ENCODE peak calls at places on chromosomes 11 and 22, in ten cellular contexts. P is adrenal gland, C is lower leg skin, Y is HCT116, L is body of pancreas, D is IMR-90, M is A549, T is thyroid gland, E is H54, I is GM12892. W is an unnamed sample.

GRCh38 chr22:24455039-24455438 is 27.6 kb downstream of the ADORA2A start:
- DNase-seq in P (no peak), C (no peak), Y (no peak), L (no peak), D (no peak), M (no peak), T (no peak), E (no peak), I (no peak), W (no peak)

GRCh38 chr11:118012083-118012669 is 26.0 kb downstream of the IL10RA start:
- DNase-seq in P (peak), C (no peak), Y (no peak), L (no peak), D (peak), M (no peak), T (no peak), E (peak), I (no peak), W (peak)

GRCh38 chr11:62104816-62105610 is 18.8 kb upstream of the INCENP start:
- DNase-seq in P (peak), C (no peak), Y (no peak), L (no peak), D (peak), M (no peak), T (no peak), E (no peak), I (no peak), W (peak)

GRCh38 chr11:47271961-47272661 is 2.2 kb downstream of the MADD start:
- DNase-seq in P (peak), C (no peak), Y (no peak), L (peak), D (no peak), M (no peak), T (no peak), E (no peak), I (no peak), W (peak)

GRCh38 chr11:88434333-88434976 is 96.9 kb upstream of the CTSC start:
- DNase-seq in P (no peak), C (no peak), Y (no peak), L (no peak), D (no peak), M (peak), T (no peak), E (no peak), I (no peak), W (no peak)

GRCh38 chr22:45483918-45484499 is 18.7 kb upstream of the FBLN1 start:
- DNase-seq in P (no peak), C (no peak), Y (no peak), L (no peak), D (no peak), M (no peak), T (no peak), E (no peak), I (no peak), W (no peak)

GRCh38 chr22:32080904-32081303 is 37.8 kb downstream of the SLC5A1 start:
- DNase-seq in P (peak), C (no peak), Y (peak), L (peak), D (peak), M (peak), T (peak), E (peak), I (peak), W (peak)

GRCh38 chr11:70191495-70192140 is 11.5 kb upstream of the FADD start:
- DNase-seq in P (peak), C (no peak), Y (peak), L (peak), D (peak), M (peak), T (peak), E (peak), I (peak), W (peak)

GRCh38 chr11:100576044-100577021 is 110.8 kb upstream of the ARHGAP42 start:
- DNase-seq in P (peak), C (no peak), Y (peak), L (no peak), D (peak), M (peak), T (no peak), E (no peak), I (no peak), W (peak)

GRCh38 chr22:41925783-41926460 is 684 bp downstream of the TNFRSF13C start:
- DNase-seq in P (peak), C (no peak), Y (no peak), L (peak), D (peak), M (peak), T (peak), E (no peak), I (no peak), W (peak)

GRCh38 chr11:125626381-125626950 is 1.5 kb downstream of the CHEK1 start:
- DNase-seq in P (no peak), C (no peak), Y (no peak), L (peak), D (peak), M (no peak), T (no peak), E (no peak), I (peak), W (no peak)

GRCh38 chr11:72012897-72013721 is 14.4 kb downstream of the IL18BP start:
- DNase-seq in P (peak), C (peak), Y (no peak), L (peak), D (peak), M (peak), T (no peak), E (peak), I (no peak), W (no peak)

GRCh38 chr11:17423533-17424310 is 35.3 kb upstream of the KCNJ11 start:
- DNase-seq in P (no peak), C (no peak), Y (no peak), L (peak), D (no peak), M (peak), T (no peak), E (no peak), I (no peak), W (no peak)

GRCh38 chr11:112270551-112271180 is 10.0 kb upstream of the PLET1 start:
- DNase-seq in P (no peak), C (no peak), Y (no peak), L (peak), D (no peak), M (no peak), T (peak), E (no peak), I (no peak), W (no peak)

GRCh38 chr11:11501546-11502274 is 120.1 kb downstream of the GALNT18 start:
- DNase-seq in P (no peak), C (no peak), Y (no peak), L (no peak), D (no peak), M (no peak), T (no peak), E (no peak), I (no peak), W (no peak)

GRCh38 chr11:64868904-64869570 is 9.4 kb downstream of the EHD1 start:
- DNase-seq in P (no peak), C (no peak), Y (no peak), L (no peak), D (peak), M (peak), T (peak), E (peak), I (no peak), W (no peak)

GRCh38 chr22:19442166-19442565 is 5.3 kb downstream of the C22orf39 start:
- DNase-seq in P (no peak), C (no peak), Y (no peak), L (no peak), D (no peak), M (no peak), T (no peak), E (no peak), I (no peak), W (no peak)

GRCh38 chr11:16737860-16738197 is 618 bp upstream of the C11orf58 start:
- DNase-seq in P (no peak), C (no peak), Y (peak), L (no peak), D (peak), M (no peak), T (no peak), E (no peak), I (no peak), W (no peak)

GRCh38 chr22:41557401-41558240 is 3.2 kb upstream of the CSDC2 start:
- DNase-seq in P (peak), C (no peak), Y (no peak), L (peak), D (peak), M (no peak), T (peak), E (no peak), I (no peak), W (no peak)

GRCh38 chr22:25057013-25057881 is 104.7 kb downstream of the KIAA1671 start:
- DNase-seq in P (peak), C (peak), Y (peak), L (peak), D (no peak), M (peak), T (peak), E (peak), I (peak), W (peak)

GRCh38 chr11:16347928-16348685 is 8.2 kb downstream of the SOX6 start:
- DNase-seq in P (no peak), C (no peak), Y (no peak), L (peak), D (peak), M (no peak), T (no peak), E (no peak), I (no peak), W (no peak)

GRCh38 chr11:102010776-102011500 is 36.3 kb upstream of the CFAP300 start:
- DNase-seq in P (peak), C (peak), Y (peak), L (peak), D (peak), M (peak), T (peak), E (peak), I (no peak), W (no peak)

GRCh38 chr11:31972623-31973022 is 118.3 kb upstream of the RCN1 start:
- DNase-seq in P (no peak), C (no peak), Y (no peak), L (no peak), D (no peak), M (no peak), T (no peak), E (no peak), I (no peak), W (no peak)

GRCh38 chr22:28102413-28102812 is 183.4 kb upstream of the PITPNB start:
- DNase-seq in P (no peak), C (no peak), Y (no peak), L (no peak), D (no peak), M (no peak), T (no peak), E (no peak), I (no peak), W (no peak)

GRCh38 chr11:92861641-92862040 is 107.8 kb upstream of the MTNR1B start:
- DNase-seq in P (no peak), C (no peak), Y (no peak), L (no peak), D (no peak), M (no peak), T (peak), E (no peak), I (no peak), W (no peak)

GRCh38 chr11:46554205-46555162 is 39.3 kb downstream of the AMBRA1 start:
- DNase-seq in P (peak), C (peak), Y (peak), L (no peak), D (peak), M (peak), T (peak), E (no peak), I (no peak), W (peak)

GRCh38 chr22:17589810-17590375 is 26.6 kb downstream of the SLC25A18 start:
- DNase-seq in P (no peak), C (no peak), Y (no peak), L (no peak), D (no peak), M (no peak), T (no peak), E (no peak), I (no peak), W (no peak)

GRCh38 chr22:27170491-27170890 is 513.1 kb downstream of the MIAT start:
- DNase-seq in P (peak), C (no peak), Y (peak), L (peak), D (peak), M (peak), T (peak), E (peak), I (no peak), W (no peak)

GRCh38 chr11:43944761-43945311 is 2.4 kb downstream of the C11orf96 start:
- DNase-seq in P (peak), C (no peak), Y (no peak), L (peak), D (peak), M (peak), T (no peak), E (peak), I (peak), W (peak)

GRCh38 chr11:113681711-113682410 is 24.2 kb downstream of the TMPRSS5 start:
- DNase-seq in P (no peak), C (no peak), Y (no peak), L (no peak), D (no peak), M (no peak), T (peak), E (no peak), I (no peak), W (no peak)

GRCh38 chr11:45806937-45807791 is 2.2 kb downstream of the SLC35C1 start:
- DNase-seq in P (no peak), C (no peak), Y (no peak), L (no peak), D (no peak), M (no peak), T (no peak), E (no peak), I (no peak), W (no peak)

GRCh38 chr11:75786101-75786736 is 17.6 kb downstream of the DGAT2 start:
- DNase-seq in P (no peak), C (no peak), Y (no peak), L (peak), D (no peak), M (no peak), T (no peak), E (no peak), I (no peak), W (no peak)

GRCh38 chr11:28673687-28674431 is 565.7 kb downstream of the METTL15 start:
- DNase-seq in P (no peak), C (no peak), Y (peak), L (no peak), D (peak), M (no peak), T (no peak), E (peak), I (no peak), W (no peak)

GRCh38 chr22:50627914-50628542 is at the start of gene ARSA:
- DNase-seq in P (peak), C (peak), Y (no peak), L (peak), D (peak), M (peak), T (peak), E (no peak), I (peak), W (peak)
- TF ChIP-seq POLR2A in P (peak), C (no peak), Y (peak), L (peak), D (no peak), M (peak), T (no peak), E (peak), I (peak), W (no peak)

GRCh38 chr11:1112351-1113191 is 37.9 kb downstream of the MUC2 start:
- DNase-seq in P (peak), C (no peak), Y (no peak), L (peak), D (no peak), M (no peak), T (no peak), E (no peak), I (no peak), W (no peak)
- TF ChIP-seq POLR2A in P (no peak), C (no peak), Y (no peak), L (no peak), D (no peak), M (no peak), T (no peak), E (no peak), I (no peak), W (no peak)

GRCh38 chr11:815675-816432 is 2.9 kb upstream of the PNPLA2 start:
- DNase-seq in P (no peak), C (no peak), Y (no peak), L (no peak), D (no peak), M (no peak), T (no peak), E (no peak), I (no peak), W (no peak)
- TF ChIP-seq POLR2A in P (no peak), C (no peak), Y (no peak), L (no peak), D (no peak), M (no peak), T (no peak), E (no peak), I (no peak), W (no peak)

GRCh38 chr11:116831790-116832349 is 2.2 kb downstream of the APOC3 start:
- DNase-seq in P (no peak), C (no peak), Y (no peak), L (no peak), D (no peak), M (no peak), T (no peak), E (no peak), I (no peak), W (no peak)

GRCh38 chr11:116830184-116830912 is 641 bp downstream of the APOC3 start:
- DNase-seq in P (no peak), C (no peak), Y (no peak), L (no peak), D (no peak), M (no peak), T (no peak), E (no peak), I (no peak), W (no peak)

GRCh38 chr11:116827461-116827860 is 2.2 kb upstream of the APOC3 start:
- DNase-seq in P (no peak), C (no peak), Y (no peak), L (no peak), D (no peak), M (no peak), T (no peak), E (no peak), I (no peak), W (no peak)

GRCh38 chr11:116828632-116829524 is 829 bp upstream of the APOC3 start:
- DNase-seq in P (no peak), C (no peak), Y (no peak), L (no peak), D (no peak), M (no peak), T (no peak), E (no peak), I (no peak), W (peak)

GRCh38 chr11:116829525-116830183 is at the start of gene APOC3:
- DNase-seq in P (no peak), C (no peak), Y (no peak), L (no peak), D (peak), M (no peak), T (no peak), E (no peak), I (no peak), W (no peak)
- TF ChIP-seq POLR2A in P (no peak), C (no peak), Y (no peak), L (no peak), D (no peak), M (no peak), T (no peak), E (no peak), I (no peak), W (no peak)

GRCh38 chr11:2992234-2992999 is at the start of gene NAP1L4:
- DNase-seq in P (peak), C (peak), Y (peak), L (peak), D (peak), M (peak), T (peak), E (peak), I (peak), W (peak)
- TF ChIP-seq POLR2A in P (peak), C (no peak), Y (peak), L (peak), D (peak), M (peak), T (no peak), E (peak), I (peak), W (peak)

GRCh38 chr11:8694137-8694536 is 11.5 kb downstream of the RPL27A start:
- DNase-seq in P (no peak), C (no peak), Y (no peak), L (no peak), D (no peak), M (no peak), T (no peak), E (no peak), I (no peak), W (no peak)
- TF ChIP-seq POLR2A in P (no peak), C (no peak), Y (no peak), L (no peak), D (peak), M (no peak), T (no peak), E (no peak), I (no peak), W (no peak)